ENCODE peak calls at places on chromosome 10, in nine cellular contexts. One of them, this sample, is unnamed.

GRCh38 chr10:44756235-44756634 is 154.9 kb upstream of the TMEM72 start:
- DNase-seq in EL: peak; percentile 86
- DNase-seq in anterior cingulate cortex: no peak
- DNase-seq in Peyer's patch: no peak
- DNase-seq in NCI-H1105 treated with DMSO at 0.1 percent for 48 hours: no peak
- DNase-seq in NCI-H345: no peak
- DNase-seq in fibroblast of villous mesenchyme: peak; percentile 12
- DNase-seq in GM18507: no peak
- DNase-seq in HEK293T: no peak
- DNase-seq in this sample: peak; percentile 73

GRCh38 chr10:19638173-19638872 is 177.9 kb upstream of the PLXDC2 start:
- DNase-seq in HEK293T: no peak
- DNase-seq in Peyer's patch: no peak
- DNase-seq in NCI-H1105 treated with DMSO at 0.1 percent for 48 hours: no peak
- DNase-seq in EL: peak; percentile 90
- DNase-seq in anterior cingulate cortex: no peak
- DNase-seq in GM18507: no peak
- DNase-seq in NCI-H345: no peak
- DNase-seq in fibroblast of villous mesenchyme: peak; percentile 99
- DNase-seq in this sample: peak; percentile 81

GRCh38 chr10:63013755-63014154 is 119.4 kb upstream of the NRBF2 start:
- DNase-seq in NCI-H1105 treated with DMSO at 0.1 percent for 48 hours: no peak
- DNase-seq in NCI-H345: no peak
- DNase-seq in GM18507: no peak
- DNase-seq in anterior cingulate cortex: no peak
- DNase-seq in EL: no peak
- DNase-seq in HEK293T: no peak
- DNase-seq in fibroblast of villous mesenchyme: no peak
- DNase-seq in Peyer's patch: no peak
- DNase-seq in this sample: no peak

GRCh38 chr10:131795761-131796160 is 105.0 kb upstream of the PPP2R2D start:
- DNase-seq in anterior cingulate cortex: no peak
- DNase-seq in HEK293T: no peak
- DNase-seq in NCI-H345: no peak
- DNase-seq in GM18507: no peak
- DNase-seq in EL: no peak
- DNase-seq in fibroblast of villous mesenchyme: no peak
- DNase-seq in NCI-H1105 treated with DMSO at 0.1 percent for 48 hours: no peak
- DNase-seq in Peyer's patch: no peak
- DNase-seq in this sample: no peak

GRCh38 chr10:98790817-98791216 is 344.1 kb upstream of the HPS1 start:
- DNase-seq in GM18507: no peak
- DNase-seq in NCI-H345: peak; percentile 14
- DNase-seq in EL: peak; percentile 1
- DNase-seq in HEK293T: peak; percentile 25
- DNase-seq in anterior cingulate cortex: no peak
- DNase-seq in fibroblast of villous mesenchyme: peak; percentile 37
- DNase-seq in Peyer's patch: no peak
- DNase-seq in NCI-H1105 treated with DMSO at 0.1 percent for 48 hours: peak; percentile 3
- DNase-seq in this sample: no peak

GRCh38 chr10:71359364-71360046 is 37.2 kb upstream of the CDH23 start:
- DNase-seq in Peyer's patch: no peak
- DNase-seq in NCI-H345: no peak
- DNase-seq in fibroblast of villous mesenchyme: peak; percentile 19
- DNase-seq in EL: no peak
- DNase-seq in NCI-H1105 treated with DMSO at 0.1 percent for 48 hours: no peak
- DNase-seq in HEK293T: no peak
- DNase-seq in GM18507: no peak
- DNase-seq in anterior cingulate cortex: no peak
- DNase-seq in this sample: no peak

GRCh38 chr10:121183241-121183640 is 332.1 kb downstream of the WDR11 start:
- DNase-seq in HEK293T: no peak
- DNase-seq in fibroblast of villous mesenchyme: no peak
- DNase-seq in Peyer's patch: no peak
- DNase-seq in GM18507: no peak
- DNase-seq in anterior cingulate cortex: no peak
- DNase-seq in NCI-H1105 treated with DMSO at 0.1 percent for 48 hours: peak; percentile 41
- DNase-seq in EL: no peak
- DNase-seq in NCI-H345: peak; percentile 94
- DNase-seq in this sample: no peak

GRCh38 chr10:3136763-3137611 is 35.6 kb downstream of the PITRM1 start:
- DNase-seq in Peyer's patch: no peak
- DNase-seq in HEK293T: no peak
- DNase-seq in anterior cingulate cortex: peak; percentile 56
- DNase-seq in EL: peak; percentile 15
- DNase-seq in GM18507: no peak
- DNase-seq in NCI-H1105 treated with DMSO at 0.1 percent for 48 hours: no peak
- DNase-seq in NCI-H345: no peak
- DNase-seq in fibroblast of villous mesenchyme: peak; percentile 51
- DNase-seq in this sample: no peak

GRCh38 chr10:29120216-29120615 is 168.7 kb upstream of the LYZL1 start:
- DNase-seq in anterior cingulate cortex: no peak
- DNase-seq in fibroblast of villous mesenchyme: peak; percentile 84
- DNase-seq in GM18507: no peak
- DNase-seq in NCI-H345: no peak
- DNase-seq in Peyer's patch: no peak
- DNase-seq in HEK293T: no peak
- DNase-seq in EL: peak; percentile 89
- DNase-seq in NCI-H1105 treated with DMSO at 0.1 percent for 48 hours: no peak
- DNase-seq in this sample: peak; percentile 95

GRCh38 chr10:118835682-118836326 is 81.0 kb upstream of the CACUL1 start:
- DNase-seq in HEK293T: no peak
- DNase-seq in EL: peak; percentile 27
- DNase-seq in GM18507: no peak
- DNase-seq in fibroblast of villous mesenchyme: peak; percentile 28
- DNase-seq in NCI-H1105 treated with DMSO at 0.1 percent for 48 hours: peak; percentile 32
- DNase-seq in NCI-H345: peak; percentile 67
- DNase-seq in Peyer's patch: no peak
- DNase-seq in anterior cingulate cortex: no peak
- DNase-seq in this sample: peak; percentile 49

GRCh38 chr10:43338117-43338516 is 33.3 kb upstream of the FXYD4 start:
- DNase-seq in NCI-H345: no peak
- DNase-seq in Peyer's patch: no peak
- DNase-seq in NCI-H1105 treated with DMSO at 0.1 percent for 48 hours: no peak
- DNase-seq in HEK293T: no peak
- DNase-seq in GM18507: no peak
- DNase-seq in anterior cingulate cortex: no peak
- DNase-seq in fibroblast of villous mesenchyme: no peak
- DNase-seq in EL: no peak
- DNase-seq in this sample: no peak

GRCh38 chr10:75977146-75977545 is 545.7 kb downstream of the LRMDA start:
- DNase-seq in EL: no peak
- DNase-seq in GM18507: no peak
- DNase-seq in NCI-H1105 treated with DMSO at 0.1 percent for 48 hours: peak; percentile 74
- DNase-seq in HEK293T: no peak
- DNase-seq in Peyer's patch: no peak
- DNase-seq in NCI-H345: peak; percentile 22
- DNase-seq in anterior cingulate cortex: no peak
- DNase-seq in fibroblast of villous mesenchyme: peak; percentile 73
- DNase-seq in this sample: no peak

GRCh38 chr10:29663718-29664117 is 28.9 kb upstream of the SVIL start:
- DNase-seq in Peyer's patch: no peak
- DNase-seq in fibroblast of villous mesenchyme: no peak
- DNase-seq in HEK293T: no peak
- DNase-seq in GM18507: no peak
- DNase-seq in NCI-H345: no peak
- DNase-seq in anterior cingulate cortex: no peak
- DNase-seq in NCI-H1105 treated with DMSO at 0.1 percent for 48 hours: no peak
- DNase-seq in EL: no peak
- DNase-seq in this sample: no peak

GRCh38 chr10:49762566-49762877 is 399 bp upstream of the OGDHL start:
- DNase-seq in NCI-H1105 treated with DMSO at 0.1 percent for 48 hours: no peak
- DNase-seq in EL: no peak
- DNase-seq in NCI-H345: no peak
- DNase-seq in HEK293T: no peak
- DNase-seq in GM18507: no peak
- DNase-seq in anterior cingulate cortex: no peak
- DNase-seq in fibroblast of villous mesenchyme: no peak
- DNase-seq in Peyer's patch: no peak
- DNase-seq in this sample: no peak

GRCh38 chr10:80357804-80358125 is 1.2 kb downstream of the DYDC2 start:
- DNase-seq in NCI-H345: no peak
- DNase-seq in HEK293T: no peak
- DNase-seq in GM18507: no peak
- DNase-seq in NCI-H1105 treated with DMSO at 0.1 percent for 48 hours: no peak
- DNase-seq in EL: no peak
- DNase-seq in fibroblast of villous mesenchyme: no peak
- DNase-seq in Peyer's patch: no peak
- DNase-seq in anterior cingulate cortex: no peak
- DNase-seq in this sample: no peak

GRCh38 chr10:110503528-110504110 is 5.9 kb downstream of the DUSP5 start:
- DNase-seq in NCI-H1105 treated with DMSO at 0.1 percent for 48 hours: no peak
- DNase-seq in fibroblast of villous mesenchyme: no peak
- DNase-seq in anterior cingulate cortex: no peak
- DNase-seq in HEK293T: no peak
- DNase-seq in GM18507: no peak
- DNase-seq in NCI-H345: no peak
- DNase-seq in Peyer's patch: no peak
- DNase-seq in EL: no peak
- DNase-seq in this sample: no peak

GRCh38 chr10:31599626-31600504 is 280.8 kb downstream of the ZEB1 start:
- DNase-seq in GM18507: no peak
- DNase-seq in NCI-H345: no peak
- DNase-seq in NCI-H1105 treated with DMSO at 0.1 percent for 48 hours: no peak
- DNase-seq in EL: no peak
- DNase-seq in fibroblast of villous mesenchyme: no peak
- DNase-seq in HEK293T: no peak
- DNase-seq in anterior cingulate cortex: no peak
- DNase-seq in Peyer's patch: no peak
- DNase-seq in this sample: peak; percentile 71

GRCh38 chr10:129323877-129324276 is 143.2 kb upstream of the MGMT start:
- DNase-seq in Peyer's patch: no peak
- DNase-seq in HEK293T: no peak
- DNase-seq in EL: no peak
- DNase-seq in NCI-H345: no peak
- DNase-seq in NCI-H1105 treated with DMSO at 0.1 percent for 48 hours: no peak
- DNase-seq in GM18507: no peak
- DNase-seq in fibroblast of villous mesenchyme: peak; percentile 71
- DNase-seq in anterior cingulate cortex: no peak
- DNase-seq in this sample: no peak

GRCh38 chr10:52248697-52249306 is 65.3 kb upstream of the DKK1 start:
- DNase-seq in anterior cingulate cortex: no peak
- DNase-seq in NCI-H1105 treated with DMSO at 0.1 percent for 48 hours: no peak
- DNase-seq in EL: no peak
- DNase-seq in GM18507: no peak
- DNase-seq in fibroblast of villous mesenchyme: no peak
- DNase-seq in HEK293T: no peak
- DNase-seq in Peyer's patch: no peak
- DNase-seq in NCI-H345: no peak
- DNase-seq in this sample: no peak

GRCh38 chr10:68348265-68348741 is 15.6 kb upstream of the PBLD start:
- DNase-seq in fibroblast of villous mesenchyme: peak; percentile 59
- DNase-seq in anterior cingulate cortex: no peak
- DNase-seq in NCI-H345: peak; percentile 5
- DNase-seq in NCI-H1105 treated with DMSO at 0.1 percent for 48 hours: peak; percentile 9
- DNase-seq in GM18507: no peak
- DNase-seq in Peyer's patch: no peak
- DNase-seq in EL: peak; percentile 55
- DNase-seq in HEK293T: peak; percentile 58
- DNase-seq in this sample: peak; percentile 50

GRCh38 chr10:110220383-110220782 is 13.0 kb downstream of the MXI1 start:
- DNase-seq in Peyer's patch: no peak
- DNase-seq in HEK293T: no peak
- DNase-seq in EL: no peak
- DNase-seq in NCI-H345: no peak
- DNase-seq in anterior cingulate cortex: no peak
- DNase-seq in GM18507: no peak
- DNase-seq in fibroblast of villous mesenchyme: no peak
- DNase-seq in NCI-H1105 treated with DMSO at 0.1 percent for 48 hours: no peak
- DNase-seq in this sample: no peak

GRCh38 chr10:103803941-103804340 is 51.4 kb downstream of the SH3PXD2A start:
- DNase-seq in GM18507: no peak
- DNase-seq in HEK293T: no peak
- DNase-seq in NCI-H1105 treated with DMSO at 0.1 percent for 48 hours: no peak
- DNase-seq in anterior cingulate cortex: no peak
- DNase-seq in NCI-H345: no peak
- DNase-seq in Peyer's patch: no peak
- DNase-seq in fibroblast of villous mesenchyme: no peak
- DNase-seq in EL: no peak
- DNase-seq in this sample: no peak